ENCODE peak calls at places on chromosomes 4 and X, in nine cellular contexts. One of them, this sample, is unnamed. For H3K9me3 and H3K27me3, the result is how much of the 10 kb centered on the place peaks cover.

GRCh38 chr4:40918330-40918729 is 168.6 kb downstream of the NSUN7 start:
- DNase-seq in GM23248: peak
- DNase-seq in pancreas: no peak
- DNase-seq in spleen: no peak
- DNase-seq in mammary epithelial cell: no peak
- DNase-seq in lower lobe of right lung: no peak
- DNase-seq in cardiac muscle cell: peak
- DNase-seq in Panc1: no peak
- DNase-seq in tibial artery: peak
- DNase-seq in this sample: peak

GRCh38 chr4:154036856-154037255 is 248.0 kb upstream of the SFRP2 start:
- DNase-seq in GM23248: no peak
- DNase-seq in pancreas: no peak
- DNase-seq in spleen: no peak
- DNase-seq in mammary epithelial cell: no peak
- DNase-seq in lower lobe of right lung: no peak
- DNase-seq in cardiac muscle cell: no peak
- DNase-seq in Panc1: no peak
- DNase-seq in tibial artery: no peak
- DNase-seq in this sample: no peak

GRCh38 chr4:119130365-119131065 is 5.1 kb upstream of the MYOZ2 start:
- DNase-seq in GM23248: peak
- DNase-seq in pancreas: no peak
- DNase-seq in spleen: no peak
- DNase-seq in mammary epithelial cell: no peak
- DNase-seq in lower lobe of right lung: no peak
- DNase-seq in cardiac muscle cell: peak
- DNase-seq in Panc1: no peak
- DNase-seq in tibial artery: no peak
- DNase-seq in this sample: no peak

GRCh38 chr4:69095301-69095731 is 958 bp upstream of the UGT2B7 start:
- DNase-seq in GM23248: no peak
- DNase-seq in pancreas: no peak
- DNase-seq in spleen: no peak
- DNase-seq in mammary epithelial cell: peak
- DNase-seq in lower lobe of right lung: no peak
- DNase-seq in cardiac muscle cell: no peak
- DNase-seq in Panc1: peak
- DNase-seq in tibial artery: no peak
- DNase-seq in this sample: peak

GRCh38 chrX:47311857-47312774 is 58.3 kb upstream of the ZNF157 start:
- DNase-seq in GM23248: peak
- DNase-seq in pancreas: peak
- DNase-seq in spleen: no peak
- DNase-seq in mammary epithelial cell: peak
- DNase-seq in lower lobe of right lung: peak
- DNase-seq in cardiac muscle cell: peak
- DNase-seq in Panc1: peak
- DNase-seq in tibial artery: no peak
- DNase-seq in this sample: peak

GRCh38 chrX:20585782-20586181 is 319.1 kb upstream of the RPS6KA3 start:
- DNase-seq in GM23248: peak
- DNase-seq in pancreas: no peak
- DNase-seq in spleen: no peak
- DNase-seq in mammary epithelial cell: no peak
- DNase-seq in lower lobe of right lung: no peak
- DNase-seq in cardiac muscle cell: peak
- DNase-seq in Panc1: no peak
- DNase-seq in tibial artery: no peak
- DNase-seq in this sample: no peak

GRCh38 chrX:53193093-53193492 is 31.9 kb downstream of the KDM5C start:
- DNase-seq in GM23248: no peak
- DNase-seq in pancreas: no peak
- DNase-seq in spleen: no peak
- DNase-seq in mammary epithelial cell: no peak
- DNase-seq in lower lobe of right lung: no peak
- DNase-seq in cardiac muscle cell: no peak
- DNase-seq in Panc1: no peak
- DNase-seq in tibial artery: no peak
- DNase-seq in this sample: no peak

GRCh38 chrX:38561951-38562719 is 793 bp downstream of the TSPAN7 start:
- DNase-seq in GM23248: peak
- DNase-seq in pancreas: peak
- DNase-seq in spleen: peak
- DNase-seq in mammary epithelial cell: no peak
- DNase-seq in lower lobe of right lung: peak
- DNase-seq in cardiac muscle cell: no peak
- DNase-seq in Panc1: no peak
- DNase-seq in tibial artery: peak
- DNase-seq in this sample: peak

GRCh38 chr4:120801171-120801758 is 121.3 kb downstream of the PRDM5 start:
- DNase-seq in GM23248: peak
- DNase-seq in pancreas: no peak
- DNase-seq in spleen: no peak
- DNase-seq in mammary epithelial cell: peak
- DNase-seq in lower lobe of right lung: no peak
- DNase-seq in cardiac muscle cell: peak
- DNase-seq in Panc1: no peak
- DNase-seq in tibial artery: peak
- DNase-seq in this sample: peak

GRCh38 chr4:41257257-41257900 is 651 bp downstream of the UCHL1 start:
- DNase-seq in GM23248: peak
- DNase-seq in pancreas: peak
- DNase-seq in spleen: peak
- DNase-seq in mammary epithelial cell: no peak
- DNase-seq in lower lobe of right lung: peak
- DNase-seq in cardiac muscle cell: peak
- DNase-seq in Panc1: no peak
- DNase-seq in tibial artery: peak
- DNase-seq in this sample: peak

GRCh38 chrX:34426334-34426733 is 230.8 kb downstream of the TMEM47 start:
- DNase-seq in GM23248: no peak
- DNase-seq in pancreas: no peak
- DNase-seq in spleen: no peak
- DNase-seq in mammary epithelial cell: no peak
- DNase-seq in lower lobe of right lung: no peak
- DNase-seq in cardiac muscle cell: peak
- DNase-seq in Panc1: no peak
- DNase-seq in tibial artery: no peak
- DNase-seq in this sample: peak

GRCh38 chr4:112562254-112562653 is 46.3 kb upstream of the NEUROG2 start:
- DNase-seq in GM23248: no peak
- DNase-seq in pancreas: no peak
- DNase-seq in spleen: no peak
- DNase-seq in mammary epithelial cell: no peak
- DNase-seq in lower lobe of right lung: no peak
- DNase-seq in cardiac muscle cell: no peak
- DNase-seq in Panc1: no peak
- DNase-seq in tibial artery: no peak
- DNase-seq in this sample: no peak

GRCh38 chr4:185307136-185307950 is 88.4 kb downstream of the LRP2BP start:
- DNase-seq in GM23248: no peak
- DNase-seq in pancreas: peak
- DNase-seq in spleen: no peak
- DNase-seq in mammary epithelial cell: peak
- DNase-seq in lower lobe of right lung: no peak
- DNase-seq in cardiac muscle cell: no peak
- DNase-seq in Panc1: no peak
- DNase-seq in tibial artery: no peak
- DNase-seq in this sample: no peak

GRCh38 chr4:1191621-1192020 is 19.2 kb upstream of the SPON2 start:
- DNase-seq in GM23248: no peak
- DNase-seq in pancreas: peak
- DNase-seq in spleen: no peak
- DNase-seq in mammary epithelial cell: no peak
- DNase-seq in lower lobe of right lung: no peak
- DNase-seq in cardiac muscle cell: no peak
- DNase-seq in Panc1: no peak
- DNase-seq in tibial artery: no peak
- DNase-seq in this sample: no peak

GRCh38 chr4:84966382-84967291 is at the start of gene WDFY3:
- DNase-seq in GM23248: peak
- DNase-seq in pancreas: peak
- DNase-seq in spleen: peak
- DNase-seq in mammary epithelial cell: peak
- DNase-seq in lower lobe of right lung: peak
- DNase-seq in cardiac muscle cell: peak
- DNase-seq in Panc1: no peak
- DNase-seq in tibial artery: peak
- DNase-seq in this sample: peak

GRCh38 chrX:56974408-56974807 is 20.9 kb downstream of the SPIN3 start:
- DNase-seq in GM23248: no peak
- DNase-seq in pancreas: no peak
- DNase-seq in spleen: no peak
- DNase-seq in mammary epithelial cell: no peak
- DNase-seq in lower lobe of right lung: no peak
- DNase-seq in cardiac muscle cell: no peak
- DNase-seq in Panc1: no peak
- DNase-seq in tibial artery: no peak
- DNase-seq in this sample: no peak

DNA sequence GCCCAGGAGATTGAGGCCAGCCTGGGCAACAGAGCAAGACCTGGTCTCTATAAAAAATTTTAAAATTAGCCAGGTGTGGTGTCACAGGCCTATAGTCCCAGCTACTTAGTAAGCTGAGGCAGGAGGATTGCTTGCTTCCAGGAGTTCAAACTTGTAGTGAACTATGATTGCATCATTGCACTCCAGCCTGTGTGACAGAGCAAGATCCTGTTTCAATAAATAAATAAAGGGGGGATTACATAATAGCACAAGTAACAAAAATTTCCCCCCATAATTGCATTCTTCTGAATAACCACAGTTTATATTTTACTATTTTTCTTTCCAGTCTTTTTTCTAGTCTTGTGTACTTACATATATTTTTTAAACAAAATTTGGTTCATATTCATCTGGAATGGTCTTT is 135.6 kb downstream of the CHIC2 start:
- DNase-seq in GM23248: peak
- DNase-seq in pancreas: no peak
- DNase-seq in spleen: no peak
- DNase-seq in mammary epithelial cell: no peak
- DNase-seq in lower lobe of right lung: no peak
- DNase-seq in cardiac muscle cell: peak
- DNase-seq in Panc1: no peak
- DNase-seq in tibial artery: no peak
- DNase-seq in this sample: peak
- H3K4me3 ChIP-seq in GM23248: no peak
- H3K4me3 ChIP-seq in pancreas: no peak
- H3K4me3 ChIP-seq in spleen: no peak
- H3K4me3 ChIP-seq in mammary epithelial cell: no peak
- H3K4me3 ChIP-seq in lower lobe of right lung: no peak
- H3K4me3 ChIP-seq in cardiac muscle cell: no peak
- H3K4me3 ChIP-seq in Panc1: no peak
- H3K4me3 ChIP-seq in tibial artery: no peak
- H3K4me3 ChIP-seq in this sample: no peak

DNA sequence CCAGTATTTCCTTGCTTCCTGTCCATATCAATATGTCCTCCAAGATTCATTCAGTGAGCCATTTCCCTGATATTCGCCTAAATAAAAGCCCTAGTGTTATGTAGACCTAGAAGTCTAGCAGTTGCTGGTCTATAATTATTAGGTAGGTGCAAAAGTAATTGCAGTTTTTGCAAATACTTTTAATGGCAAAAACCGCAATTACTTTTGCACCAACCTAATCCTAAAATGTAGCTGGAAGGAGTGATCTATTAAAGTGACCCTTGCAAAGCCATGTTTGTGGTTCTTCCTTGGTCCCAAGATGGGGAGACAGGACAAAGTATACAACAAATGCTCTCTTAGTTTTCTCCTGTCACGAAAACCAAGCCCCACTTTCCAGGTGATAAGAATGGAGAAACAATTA is 193.0 kb downstream of the IDS start:
- DNase-seq in GM23248: no peak
- DNase-seq in pancreas: no peak
- DNase-seq in spleen: no peak
- DNase-seq in mammary epithelial cell: no peak
- DNase-seq in lower lobe of right lung: no peak
- DNase-seq in cardiac muscle cell: no peak
- DNase-seq in Panc1: no peak
- DNase-seq in tibial artery: no peak
- DNase-seq in this sample: no peak
- H3K9me3 ChIP-seq in GM23248: under half
- H3K9me3 ChIP-seq in pancreas: under half
- H3K9me3 ChIP-seq in spleen: under half
- H3K9me3 ChIP-seq in mammary epithelial cell: under half
- H3K9me3 ChIP-seq in lower lobe of right lung: under half
- H3K9me3 ChIP-seq in cardiac muscle cell: under half
- H3K9me3 ChIP-seq in Panc1: under half
- H3K9me3 ChIP-seq in tibial artery: under half
- H3K9me3 ChIP-seq in this sample: under half

DNA sequence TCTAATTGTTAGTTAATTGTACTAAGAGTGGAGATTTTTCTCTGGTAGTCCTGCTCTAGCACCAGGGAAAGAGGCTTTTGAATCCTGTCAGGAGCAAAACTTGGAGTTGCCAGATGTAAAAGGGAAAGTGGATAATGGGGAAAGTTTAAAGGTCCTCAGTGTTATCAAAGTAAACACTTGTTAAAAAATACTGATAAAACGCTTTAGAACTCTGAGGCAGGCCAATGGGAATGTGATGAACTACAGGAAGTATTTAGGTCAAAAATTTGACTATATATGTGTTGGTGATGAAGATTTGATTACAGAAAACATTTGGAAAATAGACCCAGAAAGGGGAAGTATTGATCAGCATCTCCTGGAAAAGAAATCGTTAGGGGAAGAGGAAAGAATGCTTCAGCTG is 32.8 kb downstream of the SERPINA7 start:
- DNase-seq in GM23248: no peak
- DNase-seq in pancreas: no peak
- DNase-seq in spleen: no peak
- DNase-seq in mammary epithelial cell: no peak
- DNase-seq in lower lobe of right lung: no peak
- DNase-seq in cardiac muscle cell: no peak
- DNase-seq in Panc1: no peak
- DNase-seq in tibial artery: no peak
- DNase-seq in this sample: no peak
- H3K27me3 ChIP-seq in GM23248: under half
- H3K27me3 ChIP-seq in pancreas: under half
- H3K27me3 ChIP-seq in spleen: under half
- H3K27me3 ChIP-seq in mammary epithelial cell: under half
- H3K27me3 ChIP-seq in lower lobe of right lung: under half
- H3K27me3 ChIP-seq in cardiac muscle cell: under half
- H3K27me3 ChIP-seq in Panc1: under half
- H3K27me3 ChIP-seq in tibial artery: under half
- H3K27me3 ChIP-seq in this sample: under half

GRCh38 chrX:149114874-149115273 is 390.2 kb downstream of the IDS start:
- DNase-seq in GM23248: no peak
- DNase-seq in pancreas: no peak
- DNase-seq in spleen: no peak
- DNase-seq in mammary epithelial cell: no peak
- DNase-seq in lower lobe of right lung: no peak
- DNase-seq in cardiac muscle cell: no peak
- DNase-seq in Panc1: no peak
- DNase-seq in tibial artery: no peak
- DNase-seq in this sample: no peak

GRCh38 chrX:149121526-149121925 is 383.6 kb downstream of the IDS start:
- DNase-seq in GM23248: no peak
- DNase-seq in pancreas: no peak
- DNase-seq in spleen: no peak
- DNase-seq in mammary epithelial cell: no peak
- DNase-seq in lower lobe of right lung: no peak
- DNase-seq in cardiac muscle cell: no peak
- DNase-seq in Panc1: no peak
- DNase-seq in tibial artery: no peak
- DNase-seq in this sample: no peak

GRCh38 chrX:149124526-149125108 is 380.5 kb downstream of the IDS start:
- DNase-seq in GM23248: no peak
- DNase-seq in pancreas: no peak
- DNase-seq in spleen: no peak
- DNase-seq in mammary epithelial cell: peak
- DNase-seq in lower lobe of right lung: no peak
- DNase-seq in cardiac muscle cell: no peak
- DNase-seq in Panc1: no peak
- DNase-seq in tibial artery: no peak
- DNase-seq in this sample: no peak

GRCh38 chrX:149120459-149120858 is 384.6 kb downstream of the IDS start:
- DNase-seq in GM23248: no peak
- DNase-seq in pancreas: no peak
- DNase-seq in spleen: no peak
- DNase-seq in mammary epithelial cell: no peak
- DNase-seq in lower lobe of right lung: no peak
- DNase-seq in cardiac muscle cell: no peak
- DNase-seq in Panc1: no peak
- DNase-seq in tibial artery: no peak
- DNase-seq in this sample: no peak
- H3K4me3 ChIP-seq in GM23248: no peak
- H3K4me3 ChIP-seq in pancreas: no peak
- H3K4me3 ChIP-seq in spleen: no peak
- H3K4me3 ChIP-seq in mammary epithelial cell: no peak
- H3K4me3 ChIP-seq in lower lobe of right lung: no peak
- H3K4me3 ChIP-seq in cardiac muscle cell: no peak
- H3K4me3 ChIP-seq in Panc1: no peak
- H3K4me3 ChIP-seq in tibial artery: no peak
- H3K4me3 ChIP-seq in this sample: no peak

This sample was measured in MG63.